ENCODE peak calls at places on chromosomes 13 and 19, in ten cellular contexts. W is activated T-helper 1 cell treated with Interleukin-2 at 50 U/mL for 16 hours; K is SW 1271; A is left ventricle myocardium inferior; C is NB4; Y is sciatic nerve; D is activated T-cell treated with anti-CD3 and anti-CD28 coated beads, Interleukin-2, amount 50 U/mL, for 4 hours; O is C1 segment of cervical spinal cord; Z is psoas muscle; N is GM06990. Q is an unnamed sample.

GRCh38 chr13:113845055-113845454 is 18.8 kb downstream of the GAS6 start:
- DNase-seq in W (no peak), K (no peak), A (peak), C (no peak), Y (peak), D (no peak), O (no peak), Z (peak), N (no peak), Q (no peak)

GRCh38 chr13:38636756-38637155 is 50.1 kb upstream of the FREM2 start:
- DNase-seq in W (no peak), K (no peak), A (no peak), C (no peak), Y (no peak), D (no peak), O (no peak), Z (no peak), N (no peak), Q (no peak)

GRCh38 chr19:33048806-33049676 is 15.6 kb downstream of the RHPN2 start:
- DNase-seq in W (no peak), K (no peak), A (no peak), C (no peak), Y (no peak), D (no peak), O (no peak), Z (no peak), N (no peak), Q (no peak)

GRCh38 chr13:20711301-20712044 is 8.0 kb downstream of the IL17D start:
- DNase-seq in W (no peak), K (no peak), A (no peak), C (peak), Y (no peak), D (no peak), O (no peak), Z (no peak), N (no peak), Q (no peak)

GRCh38 chr19:42250666-42251531 is 4.0 kb downstream of the ERF start:
- DNase-seq in W (no peak), K (no peak), A (peak), C (no peak), Y (peak), D (no peak), O (peak), Z (no peak), N (no peak), Q (peak)

GRCh38 chr19:34365463-34366401 is 736 bp downstream of the GPI start:
- DNase-seq in W (no peak), K (no peak), A (peak), C (peak), Y (peak), D (peak), O (no peak), Z (peak), N (peak), Q (peak)

GRCh38 chr19:6062274-6062673 is 48.0 kb downstream of the RFX2 start:
- DNase-seq in W (peak), K (no peak), A (no peak), C (peak), Y (peak), D (peak), O (no peak), Z (peak), N (no peak), Q (no peak)

GRCh38 chr13:20550799-20551198 is 16.2 kb upstream of the IFT88 start:
- DNase-seq in W (no peak), K (no peak), A (no peak), C (peak), Y (no peak), D (no peak), O (no peak), Z (no peak), N (no peak), Q (no peak)

GRCh38 chr19:18479964-18480723 is 41.7 kb downstream of the ELL start:
- DNase-seq in W (no peak), K (no peak), A (peak), C (no peak), Y (peak), D (no peak), O (no peak), Z (peak), N (no peak), Q (peak)

GRCh38 chr13:107138468-107138867 is 570.5 kb upstream of the ARGLU1 start:
- DNase-seq in W (no peak), K (no peak), A (no peak), C (no peak), Y (no peak), D (no peak), O (no peak), Z (no peak), N (no peak), Q (no peak)

GRCh38 chr19:39156230-39156890 is 30.8 kb downstream of the PAK4 start:
- DNase-seq in W (no peak), K (no peak), A (no peak), C (peak), Y (no peak), D (no peak), O (no peak), Z (no peak), N (no peak), Q (no peak)

GRCh38 chr13:97141564-97142005 is 80.5 kb upstream of the MBNL2 start:
- DNase-seq in W (no peak), K (peak), A (no peak), C (peak), Y (no peak), D (no peak), O (no peak), Z (no peak), N (no peak), Q (no peak)

GRCh38 chr19:31113250-31113685 is 236.0 kb downstream of the TSHZ3 start:
- DNase-seq in W (no peak), K (no peak), A (no peak), C (no peak), Y (no peak), D (no peak), O (no peak), Z (no peak), N (no peak), Q (no peak)

GRCh38 chr13:102510072-102510471 is 86.7 kb upstream of the TPP2 start:
- DNase-seq in W (no peak), K (no peak), A (no peak), C (no peak), Y (no peak), D (no peak), O (no peak), Z (no peak), N (no peak), Q (no peak)

GRCh38 chr13:25018729-25019115 is 77.2 kb upstream of the PABPC3 start:
- DNase-seq in W (no peak), K (no peak), A (no peak), C (no peak), Y (no peak), D (no peak), O (no peak), Z (no peak), N (peak), Q (no peak)

GRCh38 chr13:36084131-36084530 is 47.1 kb downstream of the DCLK1 start:
- DNase-seq in W (no peak), K (no peak), A (no peak), C (no peak), Y (no peak), D (no peak), O (no peak), Z (no peak), N (no peak), Q (no peak)

GRCh38 chr13:106295971-106296370 is 239.5 kb downstream of the EFNB2 start:
- DNase-seq in W (no peak), K (no peak), A (no peak), C (peak), Y (no peak), D (no peak), O (no peak), Z (no peak), N (no peak), Q (no peak)

GRCh38 chr19:29326849-29327840 is 114.2 kb upstream of the UQCRFS1 start:
- DNase-seq in W (no peak), K (no peak), A (no peak), C (no peak), Y (no peak), D (no peak), O (no peak), Z (no peak), N (no peak), Q (no peak)

GRCh38 chr19:35095667-35096368 is 19.8 kb upstream of the FXYD3 start:
- DNase-seq in W (no peak), K (no peak), A (no peak), C (no peak), Y (no peak), D (no peak), O (no peak), Z (no peak), N (no peak), Q (no peak)

GRCh38 chr13:91576590-91576989 is 178.2 kb downstream of the GPC5 start:
- DNase-seq in W (no peak), K (no peak), A (no peak), C (peak), Y (no peak), D (no peak), O (no peak), Z (no peak), N (no peak), Q (no peak)

GRCh38 chr19:14758816-14759215 is 19.5 kb downstream of the ADGRE2 start:
- DNase-seq in W (no peak), K (no peak), A (no peak), C (no peak), Y (no peak), D (no peak), O (no peak), Z (no peak), N (no peak), Q (no peak)

GRCh38 chr19:29562299-29563297 is 36.8 kb downstream of the VSTM2B start:
- DNase-seq in W (no peak), K (no peak), A (no peak), C (no peak), Y (no peak), D (no peak), O (no peak), Z (no peak), N (no peak), Q (no peak)

GRCh38 chr13:33174980-33175379 is 110.6 kb downstream of the STARD13 start:
- DNase-seq in W (no peak), K (no peak), A (no peak), C (no peak), Y (no peak), D (no peak), O (no peak), Z (no peak), N (no peak), Q (no peak)

GRCh38 chr13:90943961-90944360 is 403.5 kb upstream of the MIR17HG start:
- DNase-seq in W (no peak), K (no peak), A (no peak), C (no peak), Y (no peak), D (no peak), O (no peak), Z (no peak), N (no peak), Q (no peak)

GRCh38 chr19:28170066-28170465 is 1042.9 kb downstream of the UQCRFS1 start:
- DNase-seq in W (no peak), K (no peak), A (no peak), C (no peak), Y (no peak), D (no peak), O (no peak), Z (no peak), N (no peak), Q (no peak)

GRCh38 chr13:110853235-110853721 is 61.6 kb downstream of the ANKRD10 start:
- DNase-seq in W (no peak), K (no peak), A (no peak), C (no peak), Y (peak), D (no peak), O (no peak), Z (no peak), N (no peak), Q (no peak)

GRCh38 chr19:34512254-34512796 is 30.8 kb downstream of the WTIP start:
- DNase-seq in W (no peak), K (no peak), A (no peak), C (no peak), Y (no peak), D (no peak), O (no peak), Z (no peak), N (no peak), Q (no peak)

GRCh38 chr13:114010401-114011101 is 36.7 kb upstream of the C13orf46 start:
- DNase-seq in W (no peak), K (no peak), A (no peak), C (no peak), Y (no peak), D (no peak), O (no peak), Z (peak), N (no peak), Q (no peak)

GRCh38 chr19:52343548-52343947 is 7.5 kb downstream of the ZNF610 start:
- DNase-seq in W (peak), K (peak), A (peak), C (peak), Y (no peak), D (peak), O (no peak), Z (no peak), N (no peak), Q (no peak)

GRCh38 chr13:44448373-44448772 is 74.7 kb downstream of the SERP2 start:
- DNase-seq in W (no peak), K (no peak), A (no peak), C (no peak), Y (no peak), D (no peak), O (no peak), Z (no peak), N (no peak), Q (no peak)